ENCODE peak calls at places on chromosome 12, in five cellular contexts. One of them, this sample, is unnamed.

GRCh38 chr12:115354007-115354452 is 670.1 kb upstream of the TBX3 start:
- DNase-seq in H1: no peak
- DNase-seq in HepG2: peak
- DNase-seq in NT2/D1: no peak
- DNase-seq in GM12878: no peak
- DNase-seq in this sample: no peak

GRCh38 chr12:130497331-130497730 is 159.6 kb downstream of the PIWIL1 start:
- DNase-seq in H1: no peak
- DNase-seq in HepG2: no peak
- DNase-seq in NT2/D1: no peak
- DNase-seq in GM12878: no peak
- DNase-seq in this sample: no peak

GRCh38 chr12:97501422-97501821 is 38.8 kb downstream of the RMST start:
- DNase-seq in H1: no peak
- DNase-seq in HepG2: no peak
- DNase-seq in NT2/D1: no peak
- DNase-seq in GM12878: no peak
- DNase-seq in this sample: no peak

GRCh38 chr12:4809013-4809448 is 88.8 kb downstream of the GALNT8 start:
- DNase-seq in H1: peak
- DNase-seq in HepG2: no peak
- DNase-seq in NT2/D1: peak
- DNase-seq in GM12878: no peak
- DNase-seq in this sample: peak

GRCh38 chr12:41962171-41962572 is 182.5 kb downstream of the GXYLT1 start:
- DNase-seq in H1: no peak
- DNase-seq in HepG2: no peak
- DNase-seq in NT2/D1: no peak
- DNase-seq in GM12878: no peak
- DNase-seq in this sample: no peak

GRCh38 chr12:31494455-31494854 is 96.5 kb downstream of the DENND5B start:
- DNase-seq in H1: no peak
- DNase-seq in HepG2: no peak
- DNase-seq in NT2/D1: no peak
- DNase-seq in GM12878: no peak
- DNase-seq in this sample: no peak

GRCh38 chr12:91910871-91911388 is 234.7 kb downstream of the BTG1 start:
- DNase-seq in H1: no peak
- DNase-seq in HepG2: no peak
- DNase-seq in NT2/D1: no peak
- DNase-seq in GM12878: no peak
- DNase-seq in this sample: no peak

GRCh38 chr12:130435331-130435730 is 97.6 kb downstream of the PIWIL1 start:
- DNase-seq in H1: no peak
- DNase-seq in HepG2: no peak
- DNase-seq in NT2/D1: no peak
- DNase-seq in GM12878: no peak
- DNase-seq in this sample: no peak

GRCh38 chr12:50505945-50506344 is 1.2 kb downstream of the DIP2B start:
- DNase-seq in H1: no peak
- DNase-seq in HepG2: no peak
- DNase-seq in NT2/D1: no peak
- DNase-seq in GM12878: no peak
- DNase-seq in this sample: no peak

GRCh38 chr12:2481951-2482350 is 312.8 kb upstream of the FKBP4 start:
- DNase-seq in H1: no peak
- DNase-seq in HepG2: no peak
- DNase-seq in NT2/D1: no peak
- DNase-seq in GM12878: no peak
- DNase-seq in this sample: no peak

GRCh38 chr12:2483713-2484112 is 311.1 kb upstream of the FKBP4 start:
- DNase-seq in H1: no peak
- DNase-seq in HepG2: no peak
- DNase-seq in NT2/D1: no peak
- DNase-seq in GM12878: no peak
- DNase-seq in this sample: no peak

GRCh38 chr12:2481346-2481745 is 313.4 kb upstream of the FKBP4 start:
- DNase-seq in H1: no peak
- DNase-seq in HepG2: no peak
- DNase-seq in NT2/D1: no peak
- DNase-seq in GM12878: no peak
- DNase-seq in this sample: no peak

GRCh38 chr12:2484141-2484776 is 310.5 kb upstream of the FKBP4 start:
- DNase-seq in H1: no peak
- DNase-seq in HepG2: no peak
- DNase-seq in NT2/D1: no peak
- DNase-seq in GM12878: no peak
- DNase-seq in this sample: no peak

GRCh38 chr12:2482938-2483337 is 311.8 kb upstream of the FKBP4 start:
- DNase-seq in H1: no peak
- DNase-seq in HepG2: no peak
- DNase-seq in NT2/D1: no peak
- DNase-seq in GM12878: no peak
- DNase-seq in this sample: no peak
- TF ChIP-seq SUZ12 in H1: no peak
- TF ChIP-seq SUZ12 in HepG2: no peak
- TF ChIP-seq SUZ12 in NT2/D1: no peak
- TF ChIP-seq SUZ12 in GM12878: no peak
- TF ChIP-seq SUZ12 in this sample: no peak

DNA sequence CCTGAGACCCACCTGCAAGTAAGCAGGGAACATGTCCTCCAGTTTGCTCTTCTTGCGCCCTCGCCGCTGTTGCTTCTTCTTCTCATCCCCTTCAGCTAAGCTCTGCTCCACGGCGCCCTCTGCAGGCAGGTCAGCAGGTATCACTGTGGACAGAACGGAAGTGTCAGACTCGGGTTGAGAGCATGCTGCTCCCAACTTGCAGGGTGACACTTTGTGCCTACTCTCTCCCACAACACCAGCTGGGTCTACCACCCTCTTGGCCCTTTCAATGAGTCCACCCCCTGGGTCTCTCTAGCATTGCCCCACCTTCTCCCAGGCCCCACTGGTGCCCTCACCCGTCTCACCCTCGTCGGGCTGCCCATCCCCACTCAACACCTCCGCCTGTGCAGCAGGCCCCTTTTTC is 16.7 kb downstream of the KMT2D start:
- DNase-seq in H1: peak
- DNase-seq in HepG2: peak
- DNase-seq in NT2/D1: peak
- DNase-seq in GM12878: no peak
- DNase-seq in this sample: peak
- TF ChIP-seq SUZ12 in H1: no peak
- TF ChIP-seq SUZ12 in HepG2: no peak
- TF ChIP-seq SUZ12 in NT2/D1: no peak
- TF ChIP-seq SUZ12 in GM12878: no peak
- TF ChIP-seq SUZ12 in this sample: no peak

DNA sequence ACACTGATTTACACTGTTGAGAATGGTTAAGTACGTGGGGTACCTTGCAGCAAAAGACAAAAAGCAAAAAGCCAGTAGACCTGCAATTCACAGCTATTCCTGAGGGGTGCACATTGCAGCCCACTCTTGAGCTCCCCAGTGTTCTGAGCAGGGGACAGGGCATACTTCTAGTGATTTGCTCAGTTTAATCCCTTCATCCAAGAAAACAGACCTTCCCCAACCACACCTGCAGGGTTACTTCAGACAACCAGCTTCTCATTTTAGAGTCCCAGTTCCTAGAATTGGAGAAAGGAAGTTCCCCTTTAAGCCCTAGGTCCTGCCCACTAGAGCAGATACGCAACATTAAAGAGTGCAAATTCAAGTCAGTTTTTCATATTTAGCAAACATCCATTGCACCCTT is 3.6 kb upstream of the WSB2 start:
- DNase-seq in H1: no peak
- DNase-seq in HepG2: no peak
- DNase-seq in NT2/D1: no peak
- DNase-seq in GM12878: no peak
- DNase-seq in this sample: peak
- TF ChIP-seq SUZ12 in H1: no peak
- TF ChIP-seq SUZ12 in HepG2: no peak
- TF ChIP-seq SUZ12 in NT2/D1: no peak
- TF ChIP-seq SUZ12 in GM12878: no peak
- TF ChIP-seq SUZ12 in this sample: no peak

GRCh38 chr12:119183942-119184695 is 5.4 kb downstream of the HSPB8 start:
- DNase-seq in H1: no peak
- DNase-seq in HepG2: no peak
- DNase-seq in NT2/D1: no peak
- DNase-seq in GM12878: no peak
- DNase-seq in this sample: no peak
- TF ChIP-seq SUZ12 in H1: no peak
- TF ChIP-seq SUZ12 in HepG2: no peak
- TF ChIP-seq SUZ12 in NT2/D1: no peak
- TF ChIP-seq SUZ12 in GM12878: no peak
- TF ChIP-seq SUZ12 in this sample: no peak

DNA sequence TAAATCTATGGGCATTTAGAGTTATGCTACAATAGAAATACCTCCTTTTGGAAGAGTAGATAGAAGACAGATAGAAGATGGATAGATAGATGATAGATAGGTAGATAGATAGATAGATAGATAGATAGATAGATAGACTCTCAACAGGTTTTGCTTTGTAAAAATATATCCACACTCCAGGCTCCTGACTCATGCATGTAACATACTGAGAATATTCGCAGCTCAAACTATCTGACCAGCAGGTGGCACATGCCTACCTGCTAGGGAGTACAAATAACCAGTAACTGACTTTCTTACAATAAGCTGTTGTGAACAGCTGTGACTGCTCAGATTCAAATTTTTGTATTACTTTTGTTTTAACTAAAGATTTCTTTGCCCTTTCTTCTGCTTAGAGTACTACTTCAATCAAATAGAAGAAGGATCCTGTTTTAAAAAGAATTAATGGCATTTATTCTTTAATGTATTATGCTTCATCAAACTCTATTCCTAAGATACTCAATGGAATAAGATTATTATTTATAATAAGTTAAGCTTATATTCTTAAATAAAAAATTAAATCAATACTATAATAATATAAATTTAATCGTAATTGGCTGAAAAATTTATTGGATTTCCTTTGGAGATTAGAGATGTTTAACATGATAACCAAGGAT is 15.8 kb upstream of the CPNE8 start:
- DNase-seq in H1: no peak
- DNase-seq in HepG2: peak
- DNase-seq in NT2/D1: peak
- DNase-seq in GM12878: no peak
- DNase-seq in this sample: peak
- TF ChIP-seq SUZ12 in H1: no peak
- TF ChIP-seq SUZ12 in HepG2: no peak
- TF ChIP-seq SUZ12 in NT2/D1: no peak
- TF ChIP-seq SUZ12 in GM12878: no peak
- TF ChIP-seq SUZ12 in this sample: no peak

DNA sequence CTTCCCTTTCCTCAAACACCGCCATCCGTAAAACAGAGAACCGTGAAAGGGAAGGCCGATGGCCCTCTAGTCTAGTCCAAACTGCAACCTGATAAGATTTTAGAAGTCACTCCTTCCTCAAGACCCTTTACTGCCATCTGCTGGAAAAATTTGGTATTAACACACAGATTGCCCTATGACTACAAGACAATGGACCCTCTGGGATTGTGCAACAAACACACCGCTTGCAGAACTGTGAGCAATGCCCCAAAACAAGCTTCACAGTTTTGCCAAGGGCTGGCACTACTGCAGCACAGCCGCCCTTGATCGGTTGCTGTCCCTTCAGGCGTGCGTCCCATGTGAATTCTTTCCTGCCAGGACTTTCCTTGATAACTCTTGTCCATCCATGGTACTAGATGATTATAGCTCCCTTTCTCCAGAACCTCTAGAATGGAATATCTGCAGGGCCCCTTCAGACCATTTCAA is 23.1 kb downstream of the LLPH start:
- DNase-seq in H1: peak
- DNase-seq in HepG2: peak
- DNase-seq in NT2/D1: peak
- DNase-seq in GM12878: peak
- DNase-seq in this sample: peak
- TF ChIP-seq SUZ12 in H1: no peak
- TF ChIP-seq SUZ12 in HepG2: no peak
- TF ChIP-seq SUZ12 in NT2/D1: no peak
- TF ChIP-seq SUZ12 in GM12878: no peak
- TF ChIP-seq SUZ12 in this sample: no peak